ENCODE peak calls at places on chromosomes 7 and 10, in four cellular contexts. One of them, this sample, is unnamed.

GRCh38 chr10:83469719-83470336 is 669.5 kb upstream of the GHITM start:
- DNase-seq in ELF-1: no peak
- DNase-seq in psoas muscle: no peak
- DNase-seq in naive thymus-derived CD8-positive, alpha-beta T cell: no peak
- DNase-seq in this sample: no peak

GRCh38 chr10:91590142-91590903 is 42.5 kb downstream of the PPP1R3C start:
- DNase-seq in ELF-1: no peak
- DNase-seq in psoas muscle: peak; percentile 44
- DNase-seq in naive thymus-derived CD8-positive, alpha-beta T cell: no peak
- DNase-seq in this sample: no peak

GRCh38 chr10:88019753-88020152 is 156.3 kb downstream of the PTEN start:
- DNase-seq in ELF-1: no peak
- DNase-seq in psoas muscle: no peak
- DNase-seq in naive thymus-derived CD8-positive, alpha-beta T cell: no peak
- DNase-seq in this sample: no peak

GRCh38 chr7:1708640-1709249 is 38.7 kb downstream of the ELFN1 start:
- DNase-seq in ELF-1: peak; percentile 1
- DNase-seq in psoas muscle: no peak
- DNase-seq in naive thymus-derived CD8-positive, alpha-beta T cell: no peak
- DNase-seq in this sample: no peak

GRCh38 chr7:16970732-16971495 is 89.1 kb upstream of the AGR3 start:
- DNase-seq in ELF-1: no peak
- DNase-seq in psoas muscle: no peak
- DNase-seq in naive thymus-derived CD8-positive, alpha-beta T cell: no peak
- DNase-seq in this sample: no peak

GRCh38 chr7:34825221-34825620 is 167.2 kb downstream of the NPSR1 start:
- DNase-seq in ELF-1: no peak
- DNase-seq in psoas muscle: no peak
- DNase-seq in naive thymus-derived CD8-positive, alpha-beta T cell: no peak
- DNase-seq in this sample: no peak

GRCh38 chr10:89237849-89238248 is 13.7 kb downstream of the LIPA start:
- DNase-seq in ELF-1: no peak
- DNase-seq in psoas muscle: no peak
- DNase-seq in naive thymus-derived CD8-positive, alpha-beta T cell: no peak
- DNase-seq in this sample: no peak

GRCh38 chr10:18610517-18610916 is 40.9 kb downstream of the NSUN6 start:
- DNase-seq in ELF-1: peak; percentile 44
- DNase-seq in psoas muscle: no peak
- DNase-seq in naive thymus-derived CD8-positive, alpha-beta T cell: no peak
- DNase-seq in this sample: no peak

GRCh38 chr7:107080533-107080932 is 36.0 kb downstream of the PRKAR2B start:
- DNase-seq in ELF-1: no peak
- DNase-seq in psoas muscle: no peak
- DNase-seq in naive thymus-derived CD8-positive, alpha-beta T cell: no peak
- DNase-seq in this sample: no peak

GRCh38 chr7:69596723-69597277 is 1.5 kb upstream of the AUTS2 start:
- DNase-seq in ELF-1: no peak
- DNase-seq in psoas muscle: no peak
- DNase-seq in naive thymus-derived CD8-positive, alpha-beta T cell: no peak
- DNase-seq in this sample: no peak

GRCh38 chr7:128215281-128215680 is 25.8 kb upstream of the LEP start:
- DNase-seq in ELF-1: no peak
- DNase-seq in psoas muscle: no peak
- DNase-seq in naive thymus-derived CD8-positive, alpha-beta T cell: no peak
- DNase-seq in this sample: no peak

GRCh38 chr10:24483701-24484100 is 240.0 kb downstream of the ARHGAP21 start:
- DNase-seq in ELF-1: peak; percentile 68
- DNase-seq in psoas muscle: peak; percentile 29
- DNase-seq in naive thymus-derived CD8-positive, alpha-beta T cell: no peak
- DNase-seq in this sample: peak; percentile 51

GRCh38 chr10:123496336-123496735 is 169.8 kb upstream of the GPR26 start:
- DNase-seq in ELF-1: no peak
- DNase-seq in psoas muscle: no peak
- DNase-seq in naive thymus-derived CD8-positive, alpha-beta T cell: no peak
- DNase-seq in this sample: no peak

GRCh38 chr7:35035511-35035921 is 1.8 kb downstream of the DPY19L1 start:
- DNase-seq in ELF-1: peak; percentile 64
- DNase-seq in psoas muscle: no peak
- DNase-seq in naive thymus-derived CD8-positive, alpha-beta T cell: peak; percentile 24
- DNase-seq in this sample: no peak

GRCh38 chr10:128990986-128991385 is 476.1 kb upstream of the MGMT start:
- DNase-seq in ELF-1: no peak
- DNase-seq in psoas muscle: no peak
- DNase-seq in naive thymus-derived CD8-positive, alpha-beta T cell: no peak
- DNase-seq in this sample: no peak

GRCh38 chr7:18221377-18222290 is 194.0 kb upstream of the PRPS1L1 start:
- DNase-seq in ELF-1: no peak
- DNase-seq in psoas muscle: no peak
- DNase-seq in naive thymus-derived CD8-positive, alpha-beta T cell: no peak
- DNase-seq in this sample: no peak

GRCh38 chr10:7119325-7120015 is 291.4 kb downstream of the SFMBT2 start:
- DNase-seq in ELF-1: no peak
- DNase-seq in psoas muscle: no peak
- DNase-seq in naive thymus-derived CD8-positive, alpha-beta T cell: no peak
- DNase-seq in this sample: no peak

GRCh38 chr10:78916227-78916626 is 152.5 kb upstream of the ZMIZ1 start:
- DNase-seq in ELF-1: peak; percentile 11
- DNase-seq in psoas muscle: no peak
- DNase-seq in naive thymus-derived CD8-positive, alpha-beta T cell: no peak
- DNase-seq in this sample: no peak

GRCh38 chr10:74500806-74501205 is 325.6 kb upstream of the KAT6B start:
- DNase-seq in ELF-1: no peak
- DNase-seq in psoas muscle: no peak
- DNase-seq in naive thymus-derived CD8-positive, alpha-beta T cell: no peak
- DNase-seq in this sample: no peak

GRCh38 chr10:48577158-48577557 is 27.7 kb downstream of the ARHGAP22 start:
- DNase-seq in ELF-1: no peak
- DNase-seq in psoas muscle: no peak
- DNase-seq in naive thymus-derived CD8-positive, alpha-beta T cell: no peak
- DNase-seq in this sample: no peak

GRCh38 chr10:11045487-11045886 is 27.8 kb downstream of the CELF2 start:
- DNase-seq in ELF-1: no peak
- DNase-seq in psoas muscle: no peak
- DNase-seq in naive thymus-derived CD8-positive, alpha-beta T cell: no peak
- DNase-seq in this sample: no peak

GRCh38 chr10:53111529-53111928 is 338.9 kb upstream of the MBL2 start:
- DNase-seq in ELF-1: no peak
- DNase-seq in psoas muscle: no peak
- DNase-seq in naive thymus-derived CD8-positive, alpha-beta T cell: no peak
- DNase-seq in this sample: no peak

GRCh38 chr7:137694405-137694804 is 152.4 kb downstream of the DGKI start:
- DNase-seq in ELF-1: no peak
- DNase-seq in psoas muscle: no peak
- DNase-seq in naive thymus-derived CD8-positive, alpha-beta T cell: no peak
- DNase-seq in this sample: no peak

GRCh38 chr7:99621271-99621670 is 4.5 kb downstream of the ZSCAN25 start:
- DNase-seq in ELF-1: no peak
- DNase-seq in psoas muscle: no peak
- DNase-seq in naive thymus-derived CD8-positive, alpha-beta T cell: no peak
- DNase-seq in this sample: no peak

GRCh38 chr10:8060704-8061121 is 6.2 kb downstream of the GATA3 start:
- DNase-seq in ELF-1: no peak
- DNase-seq in psoas muscle: no peak
- DNase-seq in naive thymus-derived CD8-positive, alpha-beta T cell: no peak
- DNase-seq in this sample: no peak

GRCh38 chr7:119724041-119724792 is 548.8 kb upstream of the KCND2 start:
- DNase-seq in ELF-1: no peak
- DNase-seq in psoas muscle: no peak
- DNase-seq in naive thymus-derived CD8-positive, alpha-beta T cell: no peak
- DNase-seq in this sample: no peak

GRCh38 chr7:135729230-135729629 is 1.2 kb upstream of the SLC13A4 start:
- DNase-seq in ELF-1: no peak
- DNase-seq in psoas muscle: no peak
- DNase-seq in naive thymus-derived CD8-positive, alpha-beta T cell: no peak
- DNase-seq in this sample: no peak

GRCh38 chr10:132904169-132904813 is 38.1 kb downstream of the CFAP46 start:
- DNase-seq in ELF-1: peak; percentile 60
- DNase-seq in psoas muscle: no peak
- DNase-seq in naive thymus-derived CD8-positive, alpha-beta T cell: no peak
- DNase-seq in this sample: no peak

GRCh38 chr10:1715821-1716220 is 21.5 kb downstream of the ADARB2 start:
- DNase-seq in ELF-1: peak; percentile 86
- DNase-seq in psoas muscle: no peak
- DNase-seq in naive thymus-derived CD8-positive, alpha-beta T cell: no peak
- DNase-seq in this sample: no peak

GRCh38 chr7:17640730-17641377 is 299.4 kb downstream of the SNX13 start:
- DNase-seq in ELF-1: no peak
- DNase-seq in psoas muscle: no peak
- DNase-seq in naive thymus-derived CD8-positive, alpha-beta T cell: no peak
- DNase-seq in this sample: no peak

GRCh38 chr10:1189166-1190051 is 133.2 kb downstream of the WDR37 start:
- DNase-seq in ELF-1: no peak
- DNase-seq in psoas muscle: no peak
- DNase-seq in naive thymus-derived CD8-positive, alpha-beta T cell: no peak
- DNase-seq in this sample: no peak